ENCODE peak calls at places on chromosomes 1 and 21, in five cellular contexts. D, H, N, V and G are unnamed samples. For H3K4me1, the result is how much of the 10 kb centered on the place peaks cover.

GRCh38 chr1:220217383-220217988 is 54.8 kb downstream of the RAB3GAP2 start:
- DNase-seq in D (no peak), H (no peak), N (no peak), V (peak), G (no peak)

GRCh38 chr21:34085129-34085528 is 11.8 kb downstream of the MRPS6 start:
- DNase-seq in D (no peak), H (no peak), N (no peak), V (no peak), G (no peak)

GRCh38 chr1:176795929-176796328 is 333.0 kb downstream of the PAPPA2 start:
- DNase-seq in D (no peak), H (no peak), N (no peak), V (no peak), G (no peak)

GRCh38 chr1:14571810-14572767 is 26.4 kb upstream of the KAZN start:
- DNase-seq in D (no peak), H (peak), N (peak), V (no peak), G (no peak)

GRCh38 chr1:195202271-195202670 is 1406.0 kb downstream of the KCNT2 start:
- DNase-seq in D (no peak), H (no peak), N (no peak), V (no peak), G (no peak)

GRCh38 chr1:197320991-197321531 is 53.0 kb downstream of the CRB1 start:
- DNase-seq in D (no peak), H (no peak), N (no peak), V (no peak), G (no peak)

GRCh38 chr1:182244451-182244850 is 147.1 kb downstream of the GLUL start:
- DNase-seq in D (no peak), H (no peak), N (no peak), V (no peak), G (no peak)

GRCh38 chr1:233738850-233739249 is 124.9 kb downstream of the KCNK1 start:
- DNase-seq in D (peak), H (no peak), N (no peak), V (no peak), G (no peak)

GRCh38 chr1:4422496-4423289 is 231.7 kb upstream of the AJAP1 start:
- DNase-seq in D (no peak), H (peak), N (no peak), V (no peak), G (no peak)

GRCh38 chr1:43836267-43836951 is 97.2 kb upstream of the ARTN start:
- DNase-seq in D (no peak), H (peak), N (peak), V (peak), G (peak)

GRCh38 chr21:36132691-36133090 is 2.2 kb upstream of the CBR3 start:
- DNase-seq in D (no peak), H (no peak), N (no peak), V (no peak), G (no peak)

GRCh38 chr1:172946814-172947507 is 103.8 kb downstream of the TNFSF18 start:
- DNase-seq in D (no peak), H (no peak), N (no peak), V (no peak), G (no peak)

GRCh38 chr1:171116676-171117075 is 26.0 kb downstream of the FMO3 start:
- DNase-seq in D (no peak), H (no peak), N (no peak), V (no peak), G (no peak)

GRCh38 chr1:201095581-201096531 is 16.4 kb downstream of the CACNA1S start:
- DNase-seq in D (no peak), H (no peak), N (no peak), V (no peak), G (no peak)

GRCh38 chr1:11784993-11785769 is 20.6 kb downstream of the MTHFR start:
- DNase-seq in D (peak), H (peak), N (peak), V (peak), G (no peak)

GRCh38 chr1:21323091-21323490 is 32.8 kb upstream of the ECE1 start:
- DNase-seq in D (no peak), H (no peak), N (no peak), V (no peak), G (no peak)

GRCh38 chr1:62810420-62811274 is 26.7 kb downstream of the ATG4C start:
- DNase-seq in D (no peak), H (no peak), N (no peak), V (no peak), G (peak)

GRCh38 chr21:29155118-29155932 is 24.9 kb downstream of the MAP3K7CL start:
- DNase-seq in D (no peak), H (peak), N (no peak), V (no peak), G (no peak)

GRCh38 chr1:1054971-1055370 is 19.1 kb downstream of the RNF223 start:
- DNase-seq in D (no peak), H (no peak), N (no peak), V (no peak), G (no peak)

GRCh38 chr1:207646891-207647290 is 2.0 kb downstream of the CR1L start:
- DNase-seq in D (no peak), H (no peak), N (no peak), V (no peak), G (no peak)

GRCh38 chr1:151882466-151882865 is 26.8 kb downstream of the THEM4 start:
- DNase-seq in D (no peak), H (no peak), N (no peak), V (no peak), G (no peak)

GRCh38 chr1:110067957-110068645 is 2.4 kb downstream of the ALX3 start:
- DNase-seq in D (no peak), H (no peak), N (no peak), V (no peak), G (no peak)

GRCh38 chr1:2785631-2786328 is 15.7 kb downstream of the TTC34 start:
- DNase-seq in D (no peak), H (peak), N (no peak), V (no peak), G (no peak)
- TF ChIP-seq TAF1 in D (no peak), H (no peak), N (no peak), V (no peak), G (no peak)

DNA sequence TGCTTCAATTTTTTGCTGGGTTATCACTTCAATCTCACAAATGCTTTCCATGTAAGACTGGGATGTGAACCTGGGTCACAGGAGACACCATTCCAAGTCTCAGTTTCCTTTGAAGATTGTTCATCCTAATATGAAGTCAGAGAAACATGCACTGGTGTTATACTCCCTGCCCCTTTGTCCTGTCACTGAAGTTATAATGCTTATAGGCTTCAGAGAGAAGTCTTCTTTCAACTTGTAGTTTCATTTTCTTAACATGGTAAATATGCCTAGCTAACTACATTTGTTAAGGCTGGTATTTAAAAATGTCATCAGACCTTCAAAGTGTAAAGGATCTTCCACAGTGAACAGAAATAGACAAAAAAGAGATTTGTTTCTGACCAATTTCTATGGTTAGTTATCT is 1195.9 kb downstream of the MRPL39 start:
- DNase-seq in D (no peak), H (no peak), N (no peak), V (no peak), G (no peak)
- H3K4me1 ChIP-seq in D (under half), H (under half), N (under half), V (under half), G (under half)

DNA sequence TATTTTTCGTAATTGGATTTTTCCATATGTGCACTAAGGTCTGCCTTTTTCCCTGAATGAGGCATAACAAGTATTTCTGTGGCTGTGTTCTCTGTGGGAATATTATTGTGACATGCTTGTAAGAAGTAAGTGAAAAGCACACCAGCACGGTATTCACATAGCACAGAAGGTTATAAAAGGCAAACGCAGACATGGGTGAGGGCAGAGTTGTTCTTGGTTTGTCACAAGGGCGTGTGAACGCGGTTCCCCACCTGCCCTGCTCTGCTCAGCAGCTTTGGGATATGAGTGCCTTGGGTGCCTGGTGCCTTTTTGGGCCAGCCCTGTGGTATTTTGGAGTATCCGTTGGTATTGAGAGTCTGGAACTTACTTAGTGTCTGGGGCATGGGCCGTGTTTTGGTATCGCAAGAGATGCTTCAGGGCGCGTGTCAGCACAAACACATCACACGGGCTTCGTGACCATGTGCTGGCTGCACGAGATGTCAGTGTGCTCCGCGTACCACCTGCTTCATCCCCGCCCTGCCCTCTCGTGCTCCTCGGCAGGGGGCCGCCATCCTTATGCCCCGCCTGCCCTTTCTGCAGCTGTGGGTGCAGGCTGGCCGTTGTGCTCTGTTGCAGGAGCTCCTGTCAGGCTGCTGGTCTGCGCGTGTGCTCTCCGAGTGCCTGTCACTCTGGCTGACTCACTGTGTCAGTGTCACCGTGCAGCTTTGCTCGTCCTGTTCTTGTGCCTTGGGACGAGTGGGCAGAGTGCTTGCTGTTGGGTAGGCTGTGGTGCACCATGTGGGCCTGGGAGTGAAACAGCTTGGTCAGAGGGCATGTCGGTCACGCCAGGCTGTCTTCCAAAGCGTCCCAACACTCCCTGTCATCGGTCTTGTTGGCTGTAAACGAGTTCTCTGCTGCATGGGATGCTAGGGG is 15.0 kb downstream of the SKI start:
- DNase-seq in D (no peak), H (no peak), N (no peak), V (no peak), G (no peak)
- TF ChIP-seq TAF1 in D (no peak), H (no peak), N (no peak), V (no peak), G (no peak)

DNA sequence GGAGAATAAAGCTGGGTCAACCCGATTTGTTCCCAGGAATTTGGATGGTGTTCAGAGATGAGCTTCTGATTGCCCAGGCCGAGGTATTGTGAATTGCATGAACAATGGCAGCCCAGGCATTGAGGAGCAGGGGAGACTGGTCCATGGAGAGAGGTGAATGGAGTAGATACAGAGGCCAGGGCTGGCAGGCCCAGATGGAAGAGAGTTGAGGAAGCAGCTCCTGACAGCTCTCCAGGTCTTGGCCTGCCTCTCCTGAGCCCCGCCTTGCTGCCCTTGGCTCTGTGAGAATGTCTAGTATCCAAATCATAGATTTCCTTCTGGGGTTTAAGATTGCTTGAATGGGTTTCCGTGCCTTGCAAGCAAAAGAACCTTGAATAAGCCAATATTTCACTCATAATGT is 11.5 kb downstream of the ABCA4 start:
- DNase-seq in D (no peak), H (no peak), N (no peak), V (no peak), G (no peak)
- H3K4me1 ChIP-seq in D (under half), H (under half), N (under half), V (half or more), G (under half)

DNA sequence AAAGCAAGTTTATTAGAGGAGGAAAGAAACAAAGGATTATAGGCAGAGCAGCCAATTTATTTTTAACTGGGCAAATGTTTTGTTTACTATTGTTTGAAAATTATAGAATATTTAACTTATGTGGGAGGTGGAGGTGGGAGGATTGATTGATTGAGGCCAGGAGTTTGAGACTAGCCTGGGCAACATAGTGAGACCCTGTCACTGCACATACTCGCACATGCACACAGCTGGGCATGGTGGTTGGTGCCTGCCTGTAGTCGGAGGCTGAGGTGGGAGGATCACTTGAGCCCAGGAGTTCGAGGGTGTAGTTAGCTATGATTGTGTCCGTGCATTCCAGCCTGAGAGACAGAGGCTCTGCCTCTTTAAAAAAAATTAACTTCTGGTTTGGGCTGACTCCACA is 6.7 kb downstream of the MAN1A2 start:
- DNase-seq in D (no peak), H (no peak), N (no peak), V (no peak), G (no peak)
- TF ChIP-seq TAF1 in D (no peak), H (no peak), N (no peak), V (no peak), G (no peak)

GRCh38 chr1:198678901-198679329 is 40.1 kb downstream of the PTPRC start:
- DNase-seq in D (no peak), H (no peak), N (no peak), V (no peak), G (no peak)

GRCh38 chr1:198677027-198677426 is 38.2 kb downstream of the PTPRC start:
- DNase-seq in D (no peak), H (no peak), N (no peak), V (no peak), G (no peak)

GRCh38 chr1:198674009-198674408 is 35.2 kb downstream of the PTPRC start:
- DNase-seq in D (no peak), H (no peak), N (no peak), V (no peak), G (no peak)

GRCh38 chr1:198678301-198678836 is 39.5 kb downstream of the PTPRC start:
- DNase-seq in D (no peak), H (no peak), N (no peak), V (no peak), G (no peak)

GRCh38 chr1:198676253-198676652 is 37.4 kb downstream of the PTPRC start:
- DNase-seq in D (no peak), H (peak), N (peak), V (no peak), G (no peak)
- H3K4me1 ChIP-seq in D (under half), H (under half), N (under half), V (under half), G (under half)

GRCh38 chr1:89820423-89821321 is at the start of gene LRRC8D:
- DNase-seq in D (no peak), H (peak), N (peak), V (peak), G (no peak)
- TF ChIP-seq TAF1 in D (peak), H (peak), N (peak), V (peak), G (peak)

GRCh38 chr1:168442931-168443330 is 100.9 kb downstream of the XCL2 start:
- DNase-seq in D (no peak), H (no peak), N (no peak), V (no peak), G (no peak)
- H3K4me1 ChIP-seq in D (under half), H (under half), N (under half), V (under half), G (under half)